ENCODE peak calls at places on chromosome 14, in nine cellular contexts. G, Y, L, Q, T, R, U, A and I are unnamed samples.

GRCh38 chr14:78967111-78967809 is 797.1 kb downstream of the NRXN3 start:
- DNase-seq in R (no peak), T (no peak), Q (no peak), Y (no peak), L (no peak), A (no peak), G (peak), U (no peak), I (peak)

GRCh38 chr14:35279369-35279768 is 12.8 kb upstream of the PSMA6 start:
- DNase-seq in A (no peak), Q (no peak), R (no peak), T (no peak), G (no peak), L (no peak), U (no peak), Y (no peak), I (no peak)

GRCh38 chr14:63764103-63764502 is 36.2 kb upstream of the SGPP1 start:
- DNase-seq in Q (no peak), A (no peak), L (no peak), T (peak), G (no peak), R (no peak), U (no peak), Y (no peak), I (no peak)

GRCh38 chr14:21070083-21070609 is at the start of gene ARHGEF40:
- DNase-seq in G (peak), U (peak), L (no peak), A (no peak), R (peak), Q (no peak), Y (peak), T (peak), I (no peak)

GRCh38 chr14:105307052-105307727 is 6.4 kb upstream of the BRF1 start:
- DNase-seq in L (no peak), A (no peak), U (no peak), Y (no peak), T (no peak), R (no peak), Q (no peak), G (no peak), I (no peak)

GRCh38 chr14:30874999-30875787 is 834 bp downstream of the COCH start:
- DNase-seq in R (no peak), A (no peak), U (no peak), Q (no peak), T (no peak), L (no peak), G (no peak), Y (peak), I (no peak)

GRCh38 chr14:85223667-85224066 is 306.3 kb upstream of the FLRT2 start:
- DNase-seq in A (no peak), G (no peak), U (no peak), T (no peak), L (no peak), Y (no peak), R (no peak), Q (no peak), I (no peak)

GRCh38 chr14:38208825-38209562 is 1.3 kb downstream of the SSTR1 start:
- DNase-seq in L (peak), Y (no peak), G (no peak), T (peak), A (no peak), R (no peak), Q (no peak), U (no peak), I (no peak)

GRCh38 chr14:68466491-68466977 is 326.3 kb downstream of the ZFP36L1 start:
- DNase-seq in L (no peak), Q (peak), T (peak), Y (no peak), R (no peak), G (peak), U (no peak), A (peak), I (peak)

GRCh38 chr14:54815016-54815415 is 87.6 kb downstream of the GCH1 start:
- DNase-seq in T (no peak), R (no peak), G (peak), L (no peak), Q (no peak), Y (no peak), U (no peak), A (no peak), I (no peak)

GRCh38 chr14:100525615-100526014 is 61.6 kb downstream of the BEGAIN start:
- DNase-seq in R (peak), G (no peak), Y (no peak), L (peak), Q (no peak), U (peak), A (no peak), T (no peak), I (no peak)

GRCh38 chr14:104096318-104096717 is 10.8 kb downstream of the ASPG start:
- DNase-seq in Y (no peak), L (no peak), A (no peak), G (no peak), Q (no peak), U (no peak), R (no peak), T (no peak), I (no peak)

GRCh38 chr14:81478446-81478845 is 55.2 kb downstream of the SEL1L start:
- DNase-seq in L (no peak), U (no peak), Y (no peak), Q (no peak), T (no peak), R (no peak), G (no peak), A (no peak), I (no peak)

GRCh38 chr14:89903340-89903965 is 51.1 kb downstream of the EFCAB11 start:
- DNase-seq in A (no peak), R (no peak), G (no peak), Y (no peak), T (no peak), U (no peak), L (no peak), Q (no peak), I (no peak)

GRCh38 chr14:89900822-89901221 is 53.7 kb downstream of the EFCAB11 start:
- DNase-seq in U (no peak), Q (no peak), T (peak), A (no peak), L (no peak), R (no peak), G (no peak), Y (no peak), I (no peak)

GRCh38 chr14:89906000-89906399 is 48.5 kb downstream of the EFCAB11 start:
- DNase-seq in G (no peak), A (no peak), T (no peak), L (no peak), Q (no peak), U (no peak), R (no peak), Y (no peak), I (no peak)

GRCh38 chr14:89902876-89903275 is 51.7 kb downstream of the EFCAB11 start:
- DNase-seq in Q (no peak), R (no peak), T (no peak), L (no peak), U (no peak), A (no peak), Y (no peak), G (no peak), I (no peak)

DNA sequence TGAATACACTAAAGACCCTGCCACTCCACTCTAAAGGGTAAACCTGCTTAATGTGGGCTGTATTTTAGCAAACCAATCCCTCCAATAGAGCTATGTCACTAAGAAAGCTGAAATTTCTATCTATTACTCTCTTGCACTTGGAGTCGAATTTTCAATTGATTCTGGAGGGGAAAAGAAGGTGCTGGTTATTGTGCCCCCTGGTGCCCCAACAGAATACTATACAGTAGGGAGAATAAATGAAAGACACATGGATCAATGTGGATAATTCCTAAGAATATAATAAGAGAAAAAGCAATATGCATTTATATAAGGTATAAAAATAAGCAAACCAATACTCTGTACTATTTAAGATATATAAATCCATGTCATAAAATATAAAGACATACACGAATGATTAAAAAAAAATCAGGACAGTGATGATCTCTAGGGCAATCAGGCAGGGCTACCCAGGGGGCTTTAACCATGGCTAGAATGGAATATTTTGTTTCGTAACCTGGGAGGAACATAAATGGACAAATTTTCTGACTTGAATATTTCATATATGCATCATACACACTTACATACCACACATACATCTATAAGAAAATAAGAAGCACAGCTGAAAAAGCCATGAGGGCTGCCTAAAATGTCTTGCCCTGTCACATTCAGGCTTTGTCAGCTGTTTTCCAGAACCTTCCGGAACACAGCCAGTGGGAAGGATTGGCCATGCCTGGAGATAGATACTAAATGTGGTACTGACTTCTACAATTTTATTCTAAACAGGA is 54.4 kb downstream of the EFCAB11 start:
- DNase-seq in U (no peak), L (no peak), Q (peak), T (peak), Y (peak), A (no peak), G (peak), R (no peak), I (no peak)
- TF ChIP-seq CTCF in U (peak), L (peak), Q (peak), T (peak), Y (peak), A (peak), G (peak), R (peak), I (peak)

GRCh38 chr14:24241829-24242443 is 487 bp downstream of the TINF2 start:
- DNase-seq in G (peak), L (peak), U (peak), R (peak), T (peak), Y (peak), Q (peak), A (peak), I (no peak)
- TF ChIP-seq CTCF in G (peak), L (peak), U (peak), R (peak), T (peak), Y (peak), Q (no peak), A (peak), I (peak)

GRCh38 chr14:92382677-92383076 is 59.7 kb downstream of the SLC24A4 start:
- DNase-seq in A (no peak), Q (no peak), U (no peak), T (no peak), Y (no peak), R (no peak), G (peak), L (no peak), I (no peak)
- TF ChIP-seq CTCF in A (peak), Q (peak), U (no peak), T (peak), Y (no peak), R (no peak), G (peak), L (peak), I (peak)

DNA sequence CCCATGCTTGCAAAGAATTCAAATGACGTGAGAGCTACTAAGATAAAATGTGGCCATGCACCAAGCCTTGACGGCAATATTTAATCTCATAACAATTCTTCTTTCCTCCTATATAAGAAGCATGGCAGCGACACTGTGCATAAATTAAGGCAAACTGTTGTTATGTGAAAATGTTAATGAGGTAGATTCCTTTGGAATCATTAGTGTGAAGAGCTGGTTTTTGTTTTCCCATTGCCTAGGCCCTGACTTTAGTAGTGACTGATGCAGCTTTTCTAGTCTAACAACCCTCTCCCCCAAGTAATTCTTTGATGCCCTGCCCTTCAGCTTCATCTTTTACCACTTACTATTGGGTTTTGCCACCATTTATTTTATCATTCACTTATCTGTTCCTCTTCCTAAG is 10.6 kb upstream of the PSEN1 start:
- DNase-seq in Q (no peak), T (no peak), U (no peak), Y (no peak), L (no peak), R (no peak), G (no peak), A (no peak), I (no peak)
- TF ChIP-seq CTCF in Q (no peak), T (no peak), U (no peak), Y (no peak), L (no peak), R (no peak), G (no peak), A (no peak), I (no peak)

GRCh38 chr14:52069617-52070431 is 965 bp upstream of the NID2 start:
- DNase-seq in T (peak), Q (no peak), U (no peak), G (no peak), A (no peak), L (peak), R (peak), Y (peak), I (no peak)
- TF ChIP-seq CTCF in T (no peak), Q (no peak), U (no peak), G (no peak), A (no peak), L (no peak), R (no peak), Y (no peak), I (no peak)

GRCh38 chr14:62667515-62667914 is 377.7 kb downstream of the KCNH5 start:
- DNase-seq in Y (no peak), Q (no peak), G (peak), R (no peak), U (no peak), A (no peak), L (no peak), T (no peak), I (no peak)
- TF ChIP-seq CTCF in Y (no peak), Q (no peak), G (peak), R (no peak), U (no peak), A (no peak), L (peak), T (no peak), I (no peak)

DNA sequence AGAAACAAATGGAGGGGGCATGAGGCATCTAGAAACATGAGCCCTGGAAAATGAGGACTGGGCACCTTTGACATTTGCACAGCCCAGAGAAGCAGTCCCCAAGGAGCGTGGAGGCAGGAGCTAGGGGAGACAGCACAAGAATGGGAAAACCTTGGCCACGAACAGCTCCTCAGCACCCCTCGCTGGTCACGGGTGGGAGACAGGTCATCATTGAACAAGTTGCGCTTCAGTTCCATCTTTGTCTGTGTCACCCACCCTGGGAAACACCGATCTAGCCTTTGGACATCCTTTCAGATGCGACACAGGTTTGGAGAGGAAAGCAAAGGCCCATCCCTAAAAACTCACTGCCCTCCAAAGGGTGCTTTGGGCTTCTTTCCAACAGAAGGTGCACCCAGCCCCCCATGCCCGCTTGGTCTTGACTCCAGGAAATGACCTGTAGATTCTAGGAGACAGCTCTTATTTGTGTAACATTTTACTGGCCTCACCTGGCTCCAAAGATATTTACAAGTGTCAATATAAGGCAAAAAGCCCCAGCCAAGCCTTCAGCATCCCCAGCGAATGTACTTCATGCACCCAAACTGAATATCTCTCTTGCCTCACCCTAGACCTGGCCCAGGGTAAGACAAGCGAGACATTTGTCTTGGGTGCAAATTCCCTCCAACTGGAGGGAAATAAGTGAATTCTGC is 28.8 kb upstream of the CLMN start:
- DNase-seq in U (no peak), A (no peak), Y (no peak), R (no peak), G (no peak), T (no peak), L (no peak), Q (no peak), I (no peak)
- TF ChIP-seq CTCF in U (no peak), A (no peak), Y (peak), R (no peak), G (no peak), T (no peak), L (no peak), Q (no peak), I (no peak)

DNA sequence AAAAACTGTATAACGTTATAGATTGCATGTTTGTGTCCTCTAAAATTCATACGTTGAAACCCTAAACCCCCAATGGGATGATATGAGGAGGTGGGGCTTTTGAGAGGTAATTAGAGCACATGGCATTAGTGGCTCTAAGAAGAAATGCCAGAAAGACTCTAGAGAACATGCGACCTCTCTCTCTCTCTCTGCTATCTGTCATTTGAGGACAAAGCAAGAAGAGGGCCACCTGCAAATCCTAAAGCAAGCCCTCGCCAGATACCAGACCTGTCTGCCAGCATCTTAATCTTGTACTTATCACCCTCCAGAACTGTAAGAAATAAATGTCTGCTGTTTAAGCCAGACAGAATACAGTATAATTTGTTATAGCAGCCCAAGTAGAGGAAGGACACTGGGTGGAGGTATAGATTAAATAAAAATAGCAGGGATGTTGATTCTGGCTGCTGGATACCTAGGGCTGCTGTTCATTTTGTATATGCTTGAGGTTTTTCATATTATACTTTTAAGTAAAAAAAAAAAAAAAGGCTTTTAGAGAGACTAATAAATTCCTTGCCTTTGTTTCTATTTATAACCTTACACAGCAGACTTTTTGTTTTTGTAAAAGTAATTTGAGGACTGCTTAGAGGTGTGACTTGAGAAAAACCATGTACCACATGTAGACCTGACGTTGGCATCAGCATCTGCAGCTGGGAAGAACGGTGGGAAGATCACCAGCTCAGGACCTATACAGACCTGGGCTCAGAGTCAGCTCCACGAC is 26.9 kb downstream of the MOK start:
- DNase-seq in A (no peak), Q (no peak), L (no peak), T (no peak), Y (no peak), G (no peak), R (no peak), U (no peak), I (no peak)
- TF ChIP-seq CTCF in A (no peak), Q (no peak), L (no peak), T (no peak), Y (no peak), G (no peak), R (no peak), U (no peak), I (no peak)